ENCODE peak calls at places on chromosomes 11 and 22, in ten cellular contexts. E is NCI-H446 treated with DMSO at 0.1 percent for 48 hours; D is activated naive CD4-positive, alpha-beta T cell; K is HEK293T; O is PC-3; C is naive B cell; F is epithelial cell of esophagus; M is EH; J is HS-5; V is iPS DF 19.7. U is an unnamed sample.

GRCh38 chr11:74520316-74520715 is 26.8 kb upstream of the LIPT2 start:
- DNase-seq in O (no peak), M (no peak), C (no peak), V (no peak), F (no peak), K (no peak), E (no peak), D (no peak), J (no peak), U (no peak)

GRCh38 chr22:30425616-30426394 is at the start of gene MTFP1:
- DNase-seq in J (no peak), V (no peak), E (peak), F (peak), D (peak), K (peak), O (peak), M (peak), C (peak), U (peak)

GRCh38 chr22:43442386-43443060 is 30.7 kb downstream of the MPPED1 start:
- DNase-seq in C (no peak), F (no peak), O (no peak), E (no peak), K (no peak), J (no peak), V (no peak), M (no peak), D (no peak), U (no peak)

GRCh38 chr11:131924446-131925240 is 554.2 kb downstream of the NTM start:
- DNase-seq in M (peak), E (no peak), J (no peak), O (peak), K (no peak), C (no peak), V (no peak), F (no peak), D (no peak), U (no peak)

GRCh38 chr22:50481045-50481439 is 301 bp upstream of the ADM2 start:
- DNase-seq in J (no peak), D (no peak), F (no peak), V (no peak), K (no peak), O (no peak), E (no peak), C (no peak), M (no peak), U (no peak)

GRCh38 chr11:121250843-121251242 is 41.7 kb upstream of the SC5D start:
- DNase-seq in V (no peak), J (no peak), E (no peak), M (no peak), F (peak), K (no peak), C (no peak), D (no peak), O (peak), U (no peak)

GRCh38 chr11:34548278-34548677 is 34.7 kb upstream of the ELF5 start:
- DNase-seq in V (no peak), F (no peak), C (no peak), K (no peak), O (no peak), J (no peak), M (no peak), D (no peak), E (no peak), U (no peak)

GRCh38 chr11:126282361-126282741 is 542 bp upstream of the TIRAP start:
- DNase-seq in F (peak), J (no peak), C (peak), O (peak), V (no peak), K (peak), D (peak), M (peak), E (no peak), U (peak)

GRCh38 chr11:78131956-78132355 is 7.5 kb downstream of the ALG8 start:
- DNase-seq in O (peak), J (no peak), F (peak), K (no peak), C (no peak), M (peak), E (no peak), V (no peak), D (no peak), U (no peak)

GRCh38 chr11:34052608-34053160 is 1.2 kb downstream of the CAPRIN1 start:
- DNase-seq in F (peak), V (no peak), J (no peak), O (no peak), C (no peak), K (peak), D (peak), M (peak), E (no peak), U (no peak)

GRCh38 chr11:16862733-16863132 is 124.3 kb downstream of the C11orf58 start:
- DNase-seq in D (no peak), J (no peak), F (no peak), C (no peak), E (no peak), O (no peak), V (no peak), M (no peak), K (no peak), U (no peak)

GRCh38 chr22:17199131-17199731 is 20.0 kb downstream of the ADA2 start:
- DNase-seq in E (no peak), D (no peak), M (peak), C (no peak), F (no peak), O (no peak), J (no peak), K (no peak), V (peak), U (no peak)

GRCh38 chr11:68118753-68119448 is 2.3 kb downstream of the CHKA start:
- DNase-seq in V (no peak), O (peak), D (no peak), F (no peak), K (no peak), E (no peak), J (no peak), M (no peak), C (peak), U (no peak)

GRCh38 chr11:65814131-65814959 is 19.4 kb upstream of the SNX32 start:
- DNase-seq in C (no peak), M (peak), E (no peak), V (no peak), D (no peak), O (no peak), F (peak), J (no peak), K (no peak), U (no peak)

GRCh38 chr11:92417326-92417725 is 192.7 kb downstream of the FAT3 start:
- DNase-seq in F (no peak), V (no peak), O (peak), J (no peak), C (no peak), M (no peak), K (no peak), E (no peak), D (no peak), U (no peak)

GRCh38 chr11:12201016-12201985 is 90.9 kb downstream of the MICAL2 start:
- DNase-seq in J (peak), V (no peak), C (no peak), E (no peak), F (peak), O (no peak), M (peak), K (no peak), D (no peak), U (no peak)

GRCh38 chr11:66976048-66976467 is 954 bp downstream of the C11orf86 start:
- DNase-seq in V (no peak), C (no peak), O (peak), E (no peak), K (peak), D (peak), M (no peak), J (no peak), F (no peak), U (no peak)

GRCh38 chr22:32710896-32711295 is 90.6 kb upstream of the TIMP3 start:
- DNase-seq in O (no peak), D (no peak), F (no peak), V (no peak), J (no peak), K (no peak), M (no peak), C (no peak), E (no peak), U (no peak)

GRCh38 chr11:36012979-36013378 is 69.1 kb downstream of the LDLRAD3 start:
- DNase-seq in E (no peak), K (no peak), F (no peak), O (no peak), M (no peak), V (no peak), D (no peak), J (no peak), C (no peak), U (no peak)

GRCh38 chr11:60370252-60370810 is 8.0 kb upstream of the MS4A7 start:
- DNase-seq in M (no peak), F (peak), C (no peak), J (no peak), D (no peak), K (no peak), E (no peak), O (peak), V (no peak), U (no peak)

GRCh38 chr11:122807731-122808485 is 30.4 kb upstream of the CRTAM start:
- DNase-seq in J (no peak), C (no peak), F (no peak), V (no peak), E (no peak), D (no peak), M (no peak), K (no peak), O (no peak), U (no peak)

GRCh38 chr22:23875801-23876200 is 18.1 kb downstream of the SLC2A11 start:
- DNase-seq in O (no peak), J (no peak), E (no peak), V (no peak), C (no peak), K (no peak), D (no peak), M (no peak), F (no peak), U (no peak)

GRCh38 chr22:49768961-49769690 is 58.5 kb downstream of the BRD1 start:
- DNase-seq in D (no peak), K (no peak), J (no peak), C (no peak), M (peak), O (no peak), E (no peak), V (no peak), F (no peak), U (no peak)

GRCh38 chr11:62889484-62890437 is 9.1 kb downstream of the SLC3A2 start:
- DNase-seq in M (peak), J (peak), D (no peak), V (no peak), E (no peak), F (no peak), C (no peak), O (peak), K (peak), U (no peak)

GRCh38 chr11:113147249-113147648 is 167.1 kb upstream of the TTC12 start:
- DNase-seq in K (no peak), D (no peak), J (no peak), M (no peak), V (peak), O (no peak), F (no peak), C (no peak), E (no peak), U (no peak)

GRCh38 chr11:111378773-111379499 is at the start of gene POU2AF1:
- DNase-seq in M (peak), C (peak), E (peak), V (no peak), D (peak), J (no peak), F (no peak), O (no peak), K (no peak), U (peak)

GRCh38 chr11:114237321-114238280 is 58.6 kb upstream of the NNMT start:
- DNase-seq in C (no peak), K (no peak), E (no peak), O (peak), D (no peak), M (no peak), F (no peak), J (no peak), V (no peak), U (no peak)

GRCh38 chr22:19035474-19036228 is 86.6 kb downstream of the DGCR2 start:
- DNase-seq in F (no peak), O (no peak), K (no peak), J (no peak), V (peak), M (peak), C (no peak), E (no peak), D (no peak), U (no peak)

GRCh38 chr22:42805016-42805997 is 51.8 kb downstream of the ARFGAP3 start:
- DNase-seq in V (no peak), J (no peak), M (no peak), E (no peak), D (no peak), F (peak), K (no peak), O (no peak), C (no peak), U (no peak)

GRCh38 chr11:75204012-75204674 is 36.4 kb upstream of the TPBGL start:
- DNase-seq in J (no peak), O (no peak), M (no peak), C (no peak), D (no peak), V (no peak), K (no peak), F (no peak), E (no peak), U (no peak)

GRCh38 chr11:76773921-76774361 is 9.2 kb upstream of the TSKU start:
- DNase-seq in J (no peak), F (peak), D (no peak), K (no peak), V (no peak), M (no peak), E (peak), C (no peak), O (no peak), U (no peak)

GRCh38 chr22:19757140-19757984 is 3.2 kb upstream of the TBX1 start:
- DNase-seq in E (no peak), V (no peak), K (no peak), F (no peak), J (no peak), O (no peak), D (no peak), C (no peak), M (no peak), U (no peak)

GRCh38 chr11:46149342-46149741 is 28.1 kb upstream of the PHF21A start:
- DNase-seq in F (no peak), M (no peak), C (no peak), K (no peak), E (no peak), D (no peak), J (no peak), V (no peak), O (no peak), U (no peak)

U was measured in activated CD4-positive, alpha-beta T cell treated with anti-CD3 and anti-CD28 coated beads, Interleukin-2, amount 50 U/mL, for 1 hour.